ENCODE peak calls at places on chromosomes 4 and X, in eight cellular contexts. C is CD8-positive, alpha-beta T cell; F is suprapubic skin; O is mesothelial cell of epicardium; D is endodermal cell; R is fibroblast of the aortic adventitia; M is ovary; J is GM12865. U is an unnamed sample.

GRCh38 chrX:24241822-24242648 is 71.8 kb downstream of the SUPT20HL2 start:
- DNase-seq in C (no peak), F (no peak), O (no peak), D (peak), R (peak), M (no peak), J (peak), U (peak)

GRCh38 chr4:104591505-104591904 is 96.8 kb upstream of the CXXC4 start:
- DNase-seq in C (no peak), F (no peak), O (no peak), D (peak), R (no peak), M (no peak), J (no peak), U (no peak)

GRCh38 chr4:129474698-129475097 is 378.7 kb downstream of the C4orf33 start:
- DNase-seq in C (no peak), F (no peak), O (no peak), D (peak), R (no peak), M (no peak), J (no peak), U (no peak)

GRCh38 chr4:15542795-15543194 is 73.1 kb downstream of the CC2D2A start:
- DNase-seq in C (no peak), F (no peak), O (no peak), D (no peak), R (no peak), M (no peak), J (no peak), U (no peak)

GRCh38 chr4:25283948-25284347 is 28.6 kb upstream of the ZCCHC4 start:
- DNase-seq in C (no peak), F (no peak), O (no peak), D (no peak), R (no peak), M (no peak), J (no peak), U (no peak)

GRCh38 chr4:119025440-119025839 is 110.2 kb upstream of the MYOZ2 start:
- DNase-seq in C (no peak), F (no peak), O (no peak), D (no peak), R (peak), M (no peak), J (no peak), U (no peak)

GRCh38 chr4:87322754-87323153 is at the start of gene HSD17B13:
- DNase-seq in C (no peak), F (no peak), O (no peak), D (no peak), R (no peak), M (no peak), J (no peak), U (no peak)

GRCh38 chr4:111483375-111484169 is 661.7 kb upstream of the FAM241A start:
- DNase-seq in C (no peak), F (no peak), O (no peak), D (no peak), R (no peak), M (no peak), J (no peak), U (no peak)

GRCh38 chrX:124239911-124240310 is 92.5 kb upstream of the TEX13D start:
- DNase-seq in C (no peak), F (no peak), O (no peak), D (no peak), R (no peak), M (no peak), J (peak), U (no peak)

GRCh38 chr4:186445040-186445439 is 110.3 kb downstream of the MTNR1A start:
- DNase-seq in C (no peak), F (no peak), O (no peak), D (no peak), R (no peak), M (no peak), J (no peak), U (no peak)

GRCh38 chr4:164572877-164573279 is 181.1 kb upstream of the SMIM31 start:
- DNase-seq in C (no peak), F (no peak), O (no peak), D (no peak), R (peak), M (no peak), J (no peak), U (no peak)

GRCh38 chr4:18593297-18594002 is 571.9 kb upstream of the LCORL start:
- DNase-seq in C (peak), F (no peak), O (peak), D (peak), R (peak), M (peak), J (peak), U (no peak)

GRCh38 chr4:183284229-183284628 is 35.8 kb downstream of the CLDN22 start:
- DNase-seq in C (no peak), F (no peak), O (no peak), D (no peak), R (no peak), M (no peak), J (no peak), U (no peak)

GRCh38 chr4:76896731-76897521 is 1.0 kb downstream of the SOWAHB start:
- DNase-seq in C (no peak), F (no peak), O (peak), D (peak), R (no peak), M (peak), J (no peak), U (peak)

GRCh38 chr4:98626350-98626749 is 32.1 kb downstream of the TSPAN5 start:
- DNase-seq in C (no peak), F (no peak), O (no peak), D (peak), R (peak), M (peak), J (no peak), U (no peak)

GRCh38 chrX:153445106-153445855 is 575 bp downstream of the TREX2 start:
- DNase-seq in C (no peak), F (no peak), O (no peak), D (no peak), R (no peak), M (no peak), J (no peak), U (peak)

GRCh38 chrX:53262189-53262917 is 19.0 kb downstream of the IQSEC2 start:
- DNase-seq in C (no peak), F (no peak), O (no peak), D (no peak), R (no peak), M (no peak), J (no peak), U (no peak)

GRCh38 chrX:139134316-139134715 is 396.2 kb upstream of the F9 start:
- DNase-seq in C (no peak), F (no peak), O (no peak), D (no peak), R (no peak), M (no peak), J (no peak), U (no peak)

GRCh38 chr4:176313596-176314341 is 6.0 kb upstream of the SPCS3 start:
- DNase-seq in C (no peak), F (no peak), O (no peak), D (no peak), R (no peak), M (no peak), J (no peak), U (no peak)

GRCh38 chr4:122612540-122612939 is 8.3 kb downstream of the IL21 start:
- DNase-seq in C (no peak), F (no peak), O (no peak), D (no peak), R (no peak), M (no peak), J (no peak), U (no peak)

GRCh38 chrX:19836337-19836736 is 51.1 kb downstream of the SH3KBP1 start:
- DNase-seq in C (no peak), F (no peak), O (no peak), D (no peak), R (no peak), M (no peak), J (peak), U (no peak)

GRCh38 chrX:17596051-17596450 is 141.2 kb upstream of the SCML1 start:
- DNase-seq in C (no peak), F (no peak), O (no peak), D (no peak), R (no peak), M (no peak), J (no peak), U (no peak)

GRCh38 chrX:119970574-119970973 is 27.0 kb upstream of the NKAP start:
- DNase-seq in C (no peak), F (no peak), O (no peak), D (no peak), R (no peak), M (no peak), J (no peak), U (no peak)

GRCh38 chr4:8710416-8710815 is 117.9 kb downstream of the CPZ start:
- DNase-seq in C (no peak), F (peak), O (peak), D (no peak), R (no peak), M (no peak), J (no peak), U (peak)

GRCh38 chr4:156824451-156825060 is 147.0 kb downstream of the PDGFC start:
- DNase-seq in C (no peak), F (no peak), O (no peak), D (no peak), R (no peak), M (no peak), J (no peak), U (no peak)

GRCh38 chrX:12480956-12481355 is 310.3 kb upstream of the PRPS2 start:
- DNase-seq in C (no peak), F (no peak), O (no peak), D (no peak), R (peak), M (no peak), J (no peak), U (no peak)

GRCh38 chrX:123184199-123184857 is at the start of gene GRIA3:
- DNase-seq in C (no peak), F (no peak), O (no peak), D (peak), R (peak), M (peak), J (peak), U (no peak)

GRCh38 chrX:151711787-151712186 is 4.0 kb upstream of the FATE1 start:
- DNase-seq in C (no peak), F (no peak), O (no peak), D (peak), R (no peak), M (no peak), J (no peak), U (no peak)

GRCh38 chr4:142550955-142551354 is 295.1 kb downstream of the INPP4B start:
- DNase-seq in C (no peak), F (no peak), O (no peak), D (no peak), R (no peak), M (no peak), J (no peak), U (no peak)

GRCh38 chr4:169305651-169306050 is 34.9 kb upstream of the SH3RF1 start:
- DNase-seq in C (no peak), F (no peak), O (no peak), D (no peak), R (no peak), M (no peak), J (no peak), U (no peak)

GRCh38 chr4:85028910-85029309 is 62.4 kb upstream of the WDFY3 start:
- DNase-seq in C (no peak), F (no peak), O (no peak), D (no peak), R (peak), M (no peak), J (no peak), U (no peak)

GRCh38 chr4:173242466-173243250 is 74.0 kb downstream of the GALNT7 start:
- DNase-seq in C (no peak), F (no peak), O (no peak), D (no peak), R (no peak), M (no peak), J (no peak), U (no peak)

GRCh38 chr4:177569443-177569842 is 127.2 kb upstream of the AGA start:
- DNase-seq in C (no peak), F (no peak), O (no peak), D (no peak), R (peak), M (no peak), J (no peak), U (no peak)

GRCh38 chr4:3512719-3513118 is 19.5 kb downstream of the LRPAP1 start:
- DNase-seq in C (no peak), F (no peak), O (no peak), D (no peak), R (no peak), M (no peak), J (no peak), U (no peak)

GRCh38 chr4:3514806-3515421 is 17.3 kb downstream of the LRPAP1 start:
- DNase-seq in C (no peak), F (no peak), O (no peak), D (peak), R (no peak), M (no peak), J (no peak), U (peak)

GRCh38 chr4:3513807-3514206 is 18.4 kb downstream of the LRPAP1 start:
- DNase-seq in C (no peak), F (no peak), O (no peak), D (no peak), R (no peak), M (no peak), J (no peak), U (no peak)

GRCh38 chr4:3515646-3516045 is 16.6 kb downstream of the LRPAP1 start:
- DNase-seq in C (no peak), F (no peak), O (no peak), D (peak), R (no peak), M (no peak), J (no peak), U (no peak)

DNA sequence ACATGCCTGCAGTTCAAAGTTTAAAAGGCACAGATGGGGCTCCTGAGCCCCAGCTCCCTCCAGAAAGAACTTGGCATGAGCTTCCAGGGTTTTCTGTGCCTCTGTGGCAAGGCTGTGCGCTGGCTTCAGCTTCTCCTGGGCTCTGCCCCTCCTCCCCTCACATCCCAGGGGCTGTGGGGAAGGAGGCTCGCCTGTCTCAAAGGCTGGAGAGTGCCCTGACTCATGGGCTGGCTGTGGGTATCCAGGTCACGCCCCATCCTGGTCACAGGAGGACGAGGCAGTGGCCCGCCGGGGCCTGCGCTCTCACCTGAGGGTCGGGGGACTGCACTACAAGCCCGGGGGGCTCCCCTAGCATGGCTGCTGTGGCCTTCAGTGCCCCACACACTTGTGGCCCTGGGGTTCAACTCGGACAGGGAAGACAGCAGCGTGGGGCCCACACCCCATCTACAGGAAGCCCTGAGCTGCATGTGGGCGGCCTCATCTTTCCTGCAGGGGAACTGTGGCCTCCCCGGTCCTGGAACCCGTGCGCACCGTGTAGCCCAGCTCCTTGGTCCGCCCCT is 17.9 kb downstream of the LRPAP1 start:
- DNase-seq in C (no peak), F (no peak), O (no peak), D (no peak), R (no peak), M (no peak), J (no peak), U (peak)
- TF ChIP-seq CTCF in C (no peak), F (no peak), O (no peak), D (no peak), R (no peak), M (no peak), J (no peak), U (no peak)

DNA sequence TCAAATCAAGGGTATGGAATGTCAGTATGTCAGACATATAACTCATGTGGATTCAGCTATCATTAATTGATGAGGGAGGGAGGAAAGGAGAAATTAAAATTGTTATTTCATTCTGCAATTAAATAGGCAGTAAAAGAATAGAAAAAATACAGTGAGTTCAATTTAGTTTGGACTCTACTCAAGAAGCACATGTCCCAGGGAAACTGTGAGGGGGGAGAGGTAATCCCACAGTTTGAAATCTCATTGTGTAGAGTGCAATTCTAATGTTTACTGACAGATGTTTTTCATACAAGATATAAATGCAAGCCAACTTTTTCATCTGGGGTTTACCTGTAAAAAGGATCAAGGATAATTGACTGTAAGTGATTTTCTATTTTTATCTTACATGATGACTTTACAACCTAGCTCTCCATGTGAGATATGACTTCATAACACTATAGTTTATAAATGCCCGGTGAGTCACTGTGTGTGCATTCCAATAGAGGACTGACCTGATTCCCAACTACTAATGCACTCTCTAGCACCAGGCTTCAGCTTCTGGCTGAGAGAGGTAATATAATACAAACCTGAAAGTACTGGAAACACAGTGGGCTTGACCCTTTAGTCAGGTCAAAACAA is 35.2 kb upstream of the SCD5 start:
- DNase-seq in C (no peak), F (no peak), O (no peak), D (no peak), R (peak), M (no peak), J (no peak), U (no peak)
- TF ChIP-seq CTCF in C (no peak), F (no peak), O (no peak), D (no peak), R (peak), M (no peak), J (no peak), U (no peak)

GRCh38 chr4:75432683-75433082 is 81.5 kb downstream of the RCHY1 start:
- DNase-seq in C (no peak), F (no peak), O (no peak), D (peak), R (peak), M (no peak), J (peak), U (no peak)
- TF ChIP-seq CTCF in C (no peak), F (no peak), O (no peak), D (peak), R (peak), M (no peak), J (peak), U (no peak)

DNA sequence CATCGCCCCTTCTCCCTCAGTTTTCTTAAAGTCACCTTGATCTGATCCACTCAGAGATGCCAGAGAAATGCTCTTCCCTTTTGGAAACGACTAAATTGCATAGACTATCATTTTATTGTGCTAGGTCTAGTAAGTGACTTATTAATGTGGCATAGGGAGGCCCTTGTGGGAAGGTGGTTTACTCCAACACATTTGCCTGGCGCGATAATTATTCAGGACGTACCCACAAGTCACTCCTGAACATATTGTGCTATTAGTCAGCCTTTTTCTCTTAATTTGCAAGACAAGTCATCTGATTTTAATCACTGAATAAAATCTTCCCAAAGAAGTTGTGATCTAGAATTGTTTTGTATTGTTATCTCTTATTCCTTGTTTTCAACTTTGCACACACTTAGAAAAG is 7.6 kb downstream of the ENPEP start:
- DNase-seq in C (no peak), F (no peak), O (no peak), D (no peak), R (no peak), M (no peak), J (no peak), U (no peak)
- TF ChIP-seq CTCF in C (no peak), F (no peak), O (no peak), D (no peak), R (no peak), M (no peak), J (no peak), U (no peak)

DNA sequence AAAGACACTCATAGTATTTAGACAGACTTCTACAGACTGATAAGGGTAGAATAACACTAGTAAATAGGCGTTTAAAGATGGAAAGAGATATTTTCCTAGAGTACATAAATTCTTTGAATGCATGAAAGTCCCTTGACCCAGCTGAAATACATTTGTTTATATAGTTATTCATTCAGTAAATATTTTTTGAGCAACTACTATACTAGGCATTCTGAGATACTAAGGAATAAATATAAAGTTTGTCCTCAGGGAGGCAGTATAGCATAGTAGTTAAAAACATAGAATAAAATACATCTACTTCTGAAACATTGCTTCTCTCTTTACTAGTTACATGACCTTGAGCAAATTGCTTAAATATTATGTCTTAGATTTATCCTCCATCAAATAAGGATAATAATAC is 27.4 kb downstream of the HMGN5 start:
- DNase-seq in C (no peak), F (no peak), O (no peak), D (no peak), R (peak), M (no peak), J (peak), U (no peak)
- TF ChIP-seq CTCF in C (no peak), F (no peak), O (no peak), D (peak), R (peak), M (no peak), J (no peak), U (no peak)

GRCh38 chr4:162939086-162939485 is 227.6 kb downstream of the NAF1 start:
- DNase-seq in C (no peak), F (no peak), O (no peak), D (no peak), R (no peak), M (no peak), J (no peak), U (no peak)

GRCh38 chr4:162943263-162943662 is 223.4 kb downstream of the NAF1 start:
- DNase-seq in C (no peak), F (no peak), O (no peak), D (no peak), R (no peak), M (no peak), J (no peak), U (no peak)
- TF ChIP-seq CTCF in C (no peak), F (no peak), O (no peak), D (peak), R (no peak), M (no peak), J (peak), U (no peak)

GRCh38 chr4:171846232-171846631 is 33.0 kb downstream of the GALNTL6 start:
- DNase-seq in C (no peak), F (no peak), O (peak), D (peak), R (no peak), M (no peak), J (peak), U (peak)
- TF ChIP-seq CTCF in C (no peak), F (no peak), O (peak), D (peak), R (no peak), M (no peak), J (peak), U (no peak)

DNA sequence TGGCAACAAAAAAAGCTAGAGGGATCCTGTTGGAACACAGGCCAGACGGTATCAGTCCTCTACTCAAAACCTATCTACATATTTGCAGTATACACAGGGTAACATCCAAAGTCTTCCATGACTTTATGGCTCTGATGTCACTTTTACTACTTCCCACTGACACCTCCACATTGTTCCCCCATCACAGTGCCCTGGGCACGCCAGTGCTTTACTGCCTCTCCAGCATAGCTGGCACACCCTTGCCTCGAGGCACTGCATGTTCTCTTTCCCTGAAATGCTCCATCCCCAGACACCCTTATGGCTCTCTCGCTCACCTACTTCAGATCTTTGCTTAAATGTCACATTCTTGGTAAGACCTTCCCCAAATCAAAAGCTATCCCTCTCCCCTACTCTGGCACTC is 6.3 kb upstream of the ATP10D start:
- DNase-seq in C (no peak), F (no peak), O (no peak), D (no peak), R (no peak), M (no peak), J (no peak), U (no peak)
- TF ChIP-seq CTCF in C (no peak), F (no peak), O (no peak), D (no peak), R (no peak), M (no peak), J (no peak), U (no peak)

GRCh38 chr4:53709693-53710092 is 118.4 kb upstream of the LNX1 start:
- DNase-seq in C (no peak), F (no peak), O (no peak), D (no peak), R (no peak), M (no peak), J (no peak), U (no peak)
- TF ChIP-seq CTCF in C (no peak), F (no peak), O (no peak), D (peak), R (peak), M (no peak), J (no peak), U (no peak)

U was measured in pancreas.